ENCODE peak calls at places on chromosomes 7 and 10, in seven cellular contexts. L is Panc1; N is NCI-H460; E is stomach; V is mesothelial cell of epicardium; U is effector memory CD4-positive, alpha-beta T cell; A is neural progenitor cell. M is an unnamed sample.

GRCh38 chr7:151207315-151207714 is 3.0 kb downstream of the H2BK1 start:
- DNase-seq in L (no peak), N (no peak), E (no peak), V (no peak), U (no peak), A (no peak), M (no peak)

GRCh38 chr10:64023926-64024465 is 502.8 kb downstream of the REEP3 start:
- DNase-seq in L (no peak), N (no peak), E (no peak), V (no peak), U (no peak), A (no peak), M (no peak)

GRCh38 chr10:103691723-103692380 is 163.5 kb downstream of the SH3PXD2A start:
- DNase-seq in L (no peak), N (no peak), E (no peak), V (no peak), U (peak; percentile 20), A (peak; percentile 60), M (no peak)

GRCh38 chr7:91112902-91113321 is 151.3 kb upstream of the FZD1 start:
- DNase-seq in L (no peak), N (no peak), E (no peak), V (no peak), U (no peak), A (no peak), M (no peak)

GRCh38 chr7:44391171-44391570 is 65.8 kb upstream of the CAMK2B start:
- DNase-seq in L (no peak), N (no peak), E (no peak), V (peak; percentile 20), U (no peak), A (no peak), M (no peak)

GRCh38 chr10:4353964-4354363 is 472.0 kb upstream of the AKR1E2 start:
- DNase-seq in L (peak; percentile 77), N (no peak), E (no peak), V (no peak), U (no peak), A (no peak), M (no peak)

GRCh38 chr10:126509211-126509610 is 120.9 kb upstream of the ADAM12 start:
- DNase-seq in L (no peak), N (no peak), E (no peak), V (no peak), U (no peak), A (no peak), M (no peak)

GRCh38 chr7:148296994-148297644 is 293.4 kb upstream of the C7orf33 start:
- DNase-seq in L (no peak), N (no peak), E (no peak), V (no peak), U (no peak), A (no peak), M (no peak)

GRCh38 chr10:95221124-95221523 is 27.1 kb downstream of the ACSM6 start:
- DNase-seq in L (no peak), N (no peak), E (no peak), V (no peak), U (no peak), A (no peak), M (no peak)

GRCh38 chr10:86600296-86600695 is 54.1 kb upstream of the OPN4 start:
- DNase-seq in L (no peak), N (no peak), E (no peak), V (no peak), U (no peak), A (no peak), M (no peak)

GRCh38 chr7:19508821-19509220 is 200.0 kb downstream of the POLR1F start:
- DNase-seq in L (no peak), N (no peak), E (no peak), V (no peak), U (no peak), A (no peak), M (no peak)

M was measured in breast epithelium.